ENCODE peak calls at places on chromosomes 5 and 9, in nine cellular contexts. N is heart right ventricle, M is AG10803, A is tibial nerve, D is fibroblast of lung, R is IMR-90, X is HCT116, Q is lung, P is prostate gland. G is an unnamed sample.

GRCh38 chr5:137730331-137730730 is 5.6 kb downstream of the KLHL3 start:
- DNase-seq in N (no peak), M (peak), A (no peak), D (peak), R (peak), X (no peak), Q (no peak), P (no peak), G (peak)

GRCh38 chr5:125499969-125500368 is 753.5 kb upstream of the ZNF608 start:
- DNase-seq in N (no peak), M (no peak), A (no peak), D (no peak), R (no peak), X (no peak), Q (no peak), P (no peak), G (no peak)

GRCh38 chr5:160506006-160507004 is 84.7 kb downstream of the PTTG1 start:
- DNase-seq in N (peak), M (peak), A (no peak), D (peak), R (peak), X (no peak), Q (no peak), P (no peak), G (no peak)

GRCh38 chr9:127866535-127866934 is 10.9 kb downstream of the AK1 start:
- DNase-seq in N (no peak), M (no peak), A (no peak), D (no peak), R (no peak), X (no peak), Q (no peak), P (no peak), G (no peak)

GRCh38 chr5:1873242-1873959 is 9.3 kb downstream of the IRX4 start:
- DNase-seq in N (peak), M (no peak), A (no peak), D (no peak), R (no peak), X (no peak), Q (no peak), P (no peak), G (no peak)

GRCh38 chr9:124004608-124005007 is 7.0 kb upstream of the LHX2 start:
- DNase-seq in N (no peak), M (no peak), A (no peak), D (no peak), R (no peak), X (no peak), Q (no peak), P (no peak), G (no peak)

GRCh38 chr9:117314021-117314420 is 100.8 kb downstream of the ASTN2 start:
- DNase-seq in N (no peak), M (no peak), A (no peak), D (no peak), R (no peak), X (no peak), Q (no peak), P (no peak), G (no peak)

GRCh38 chr9:85451680-85452079 is 290.1 kb downstream of the AGTPBP1 start:
- DNase-seq in N (no peak), M (no peak), A (no peak), D (no peak), R (no peak), X (no peak), Q (no peak), P (no peak), G (no peak)

GRCh38 chr9:92179286-92180002 is 64.2 kb upstream of the SPTLC1 start:
- DNase-seq in N (no peak), M (no peak), A (no peak), D (no peak), R (no peak), X (no peak), Q (no peak), P (no peak), G (no peak)

GRCh38 chr5:124902097-124902821 is 155.8 kb upstream of the ZNF608 start:
- DNase-seq in N (no peak), M (peak), A (no peak), D (peak), R (peak), X (no peak), Q (no peak), P (no peak), G (peak)

GRCh38 chr5:171310334-171310815 is 1.3 kb downstream of the TLX3 start:
- DNase-seq in N (no peak), M (no peak), A (no peak), D (no peak), R (no peak), X (no peak), Q (no peak), P (no peak), G (no peak)

GRCh38 chr5:1508679-1509290 is 15.0 kb downstream of the LPCAT1 start:
- DNase-seq in N (no peak), M (no peak), A (no peak), D (no peak), R (peak), X (no peak), Q (no peak), P (no peak), G (no peak)

GRCh38 chr5:149268928-149269557 is 2.6 kb upstream of the AFAP1L1 start:
- DNase-seq in N (no peak), M (peak), A (no peak), D (peak), R (peak), X (peak), Q (no peak), P (no peak), G (peak)

GRCh38 chr5:82356808-82357671 is 78.9 kb upstream of the RPS23 start:
- DNase-seq in N (peak), M (peak), A (peak), D (peak), R (peak), X (peak), Q (peak), P (peak), G (peak)

GRCh38 chr9:133979921-133980863 is 11.9 kb downstream of the VAV2 start:
- DNase-seq in N (no peak), M (no peak), A (no peak), D (no peak), R (no peak), X (no peak), Q (no peak), P (no peak), G (no peak)

GRCh38 chr5:36205329-36205728 is 36.4 kb downstream of the NADK2 start:
- DNase-seq in N (no peak), M (no peak), A (no peak), D (no peak), R (no peak), X (no peak), Q (no peak), P (no peak), G (no peak)

GRCh38 chr5:150604894-150605440 is 35.5 kb upstream of the SYNPO start:
- DNase-seq in N (no peak), M (no peak), A (no peak), D (no peak), R (no peak), X (no peak), Q (no peak), P (no peak), G (no peak)

GRCh38 chr5:13278148-13278547 is 666.3 kb downstream of the DNAH5 start:
- DNase-seq in N (no peak), M (no peak), A (no peak), D (no peak), R (no peak), X (no peak), Q (no peak), P (no peak), G (no peak)

GRCh38 chr5:14588758-14589543 is 7.4 kb downstream of the OTULINL start:
- DNase-seq in N (no peak), M (no peak), A (no peak), D (no peak), R (no peak), X (no peak), Q (peak), P (peak), G (no peak)

GRCh38 chr9:135971106-135971766 is 10.1 kb upstream of the UBAC1 start:
- DNase-seq in N (no peak), M (peak), A (no peak), D (peak), R (peak), X (no peak), Q (no peak), P (no peak), G (no peak)

GRCh38 chr9:87606921-87607521 is 109.4 kb downstream of the DAPK1 start:
- DNase-seq in N (no peak), M (peak), A (no peak), D (peak), R (peak), X (no peak), Q (no peak), P (no peak), G (no peak)

GRCh38 chr9:1951446-1951845 is 63.7 kb upstream of the SMARCA2 start:
- DNase-seq in N (no peak), M (no peak), A (no peak), D (no peak), R (no peak), X (no peak), Q (no peak), P (no peak), G (no peak)

GRCh38 chr9:36584626-36585460 is 12.1 kb downstream of the MELK start:
- DNase-seq in N (no peak), M (peak), A (no peak), D (peak), R (peak), X (no peak), Q (no peak), P (no peak), G (peak)

GRCh38 chr5:150804388-150804787 is 25.8 kb downstream of the SMIM3 start:
- DNase-seq in N (no peak), M (no peak), A (no peak), D (no peak), R (no peak), X (no peak), Q (no peak), P (no peak), G (no peak)

GRCh38 chr9:132554755-132555154 is 27.7 kb upstream of the BARHL1 start:
- DNase-seq in N (no peak), M (no peak), A (no peak), D (no peak), R (no peak), X (no peak), Q (no peak), P (no peak), G (no peak)
- TF ChIP-seq CTCF in N (no peak), M (no peak), A (no peak), D (no peak), R (no peak), X (no peak), Q (no peak), P (no peak), G (no peak)

GRCh38 chr9:16974436-16974835 is 104.0 kb upstream of the BNC2 start:
- DNase-seq in N (no peak), M (no peak), A (no peak), D (no peak), R (peak), X (no peak), Q (no peak), P (no peak), G (no peak)

GRCh38 chr9:16976427-16976826 is 106.0 kb upstream of the BNC2 start:
- DNase-seq in N (no peak), M (no peak), A (no peak), D (no peak), R (no peak), X (no peak), Q (no peak), P (no peak), G (no peak)
- H3K4me3 ChIP-seq in N (no peak), M (no peak), A (no peak), D (no peak), R (no peak), X (no peak), Q (no peak), P (no peak), G (no peak)

GRCh38 chr9:122159026-122159924 is at the start of the genes MORN5 and NDUFA8:
- DNase-seq in N (peak), M (peak), A (peak), D (peak), R (peak), X (peak), Q (peak), P (peak), G (peak)
- TF ChIP-seq CTCF in N (peak), M (peak), A (no peak), D (no peak), R (no peak), X (peak), Q (no peak), P (no peak), G (peak)

GRCh38 chr9:106697799-106698591 is 165.0 kb upstream of the ZNF462 start:
- DNase-seq in N (peak), M (peak), A (peak), D (peak), R (peak), X (no peak), Q (peak), P (peak), G (peak)
- H3K4me3 ChIP-seq in N (peak), M (peak), A (peak), D (peak), R (peak), X (no peak), Q (no peak), P (peak), G (peak)

GRCh38 chr5:80300125-80300524 is 19.7 kb upstream of the SPZ1 start:
- DNase-seq in N (no peak), M (no peak), A (no peak), D (no peak), R (no peak), X (no peak), Q (no peak), P (no peak), G (no peak)
- TF ChIP-seq CTCF in N (no peak), M (no peak), A (no peak), D (no peak), R (no peak), X (no peak), Q (no peak), P (no peak), G (no peak)

GRCh38 chr5:169416583-169417196 is 115.8 kb upstream of the SLIT3 start:
- DNase-seq in N (peak), M (peak), A (peak), D (peak), R (peak), X (no peak), Q (no peak), P (no peak), G (peak)
- H3K4me3 ChIP-seq in N (no peak), M (no peak), A (no peak), D (no peak), R (no peak), X (no peak), Q (no peak), P (no peak), G (no peak)

GRCh38 chr5:34522599-34523381 is 133.3 kb upstream of the RAI14 start:
- DNase-seq in N (peak), M (peak), A (peak), D (peak), R (peak), X (peak), Q (peak), P (peak), G (peak)
- TF ChIP-seq CTCF in N (peak), M (peak), A (peak), D (peak), R (peak), X (peak), Q (peak), P (peak), G (peak)

GRCh38 chr9:274101-274500 is 59.4 kb downstream of the DOCK8 start:
- DNase-seq in N (no peak), M (no peak), A (no peak), D (no peak), R (no peak), X (no peak), Q (no peak), P (no peak), G (no peak)
- H3K4me3 ChIP-seq in N (peak), M (no peak), A (peak), D (no peak), R (no peak), X (no peak), Q (no peak), P (no peak), G (no peak)